ENCODE peak calls at places on chromosomes 2 and 18, in nine cellular contexts. W, R, I, Z, B, F, M, A and X are unnamed samples.

GRCh38 chr18:48636436-48636835 is 97.6 kb downstream of the CTIF start:
- DNase-seq in I (no peak), R (no peak), W (no peak), F (no peak), Z (no peak), A (no peak), B (no peak), M (no peak), X (no peak)

GRCh38 chr18:22813648-22814328 is 119.3 kb upstream of the RBBP8 start:
- DNase-seq in M (no peak), B (no peak), W (no peak), A (peak; percentile 41), I (no peak), R (no peak), Z (peak; percentile 54), F (peak; percentile 33), X (peak; percentile 36)

GRCh38 chr18:75064513-75064905 is 144.4 kb downstream of the PTGR3 start:
- DNase-seq in F (no peak), Z (no peak), A (no peak), R (no peak), B (no peak), M (no peak), I (no peak), W (no peak), X (no peak)

GRCh38 chr2:182144780-182145170 is 159.1 kb downstream of the PPP1R1C start:
- DNase-seq in I (no peak), A (no peak), W (no peak), M (no peak), R (no peak), Z (peak; percentile 20), B (no peak), F (no peak), X (no peak)

GRCh38 chr2:60394467-60394866 is 159.0 kb downstream of the BCL11A start:
- DNase-seq in W (no peak), B (no peak), I (no peak), M (no peak), A (no peak), F (no peak), Z (no peak), R (no peak), X (no peak)

GRCh38 chr2:186980787-186981550 is 132.0 kb upstream of the ZSWIM2 start:
- DNase-seq in I (no peak), R (no peak), B (no peak), A (no peak), F (no peak), W (no peak), M (no peak), Z (no peak), X (no peak)

GRCh38 chr2:215843579-215843978 is 169.8 kb downstream of the MREG start:
- DNase-seq in Z (no peak), A (no peak), F (no peak), R (no peak), I (no peak), B (peak; percentile 73), W (no peak), M (no peak), X (no peak)

GRCh38 chr2:68423966-68424650 is 43.0 kb downstream of the FBXO48 start:
- DNase-seq in R (peak; percentile 47), I (no peak), M (no peak), F (peak; percentile 81), B (no peak), Z (no peak), W (no peak), A (no peak), X (peak; percentile 57)

GRCh38 chr2:98801930-98802329 is 71.0 kb upstream of the MGAT4A start:
- DNase-seq in R (no peak), B (no peak), F (no peak), W (no peak), I (no peak), M (no peak), Z (no peak), A (no peak), X (no peak)

GRCh38 chr2:240886678-240887574 is 9.0 kb downstream of the MAB21L4 start:
- DNase-seq in W (no peak), I (no peak), Z (no peak), A (no peak), R (no peak), M (no peak), B (no peak), F (no peak), X (no peak)

GRCh38 chr2:136727973-136728699 is 37.2 kb upstream of the THSD7B start:
- DNase-seq in R (no peak), M (no peak), Z (no peak), B (no peak), W (no peak), A (no peak), I (no peak), F (no peak), X (no peak)

GRCh38 chr18:13436596-13436995 is 218.0 kb downstream of the LDLRAD4 start:
- DNase-seq in F (no peak), R (no peak), Z (no peak), B (no peak), I (no peak), W (no peak), A (no peak), M (no peak), X (no peak)

GRCh38 chr2:239609583-239610310 is 208.9 kb upstream of the HDAC4 start:
- DNase-seq in I (no peak), F (no peak), R (no peak), Z (no peak), M (no peak), B (no peak), W (no peak), A (no peak), X (no peak)

GRCh38 chr2:51650769-51651168 is 618.8 kb upstream of the NRXN1 start:
- DNase-seq in A (no peak), B (no peak), M (no peak), W (no peak), R (no peak), F (no peak), Z (no peak), I (no peak), X (no peak)

GRCh38 chr18:56738184-56738583 is 87.0 kb downstream of the WDR7 start:
- DNase-seq in W (no peak), F (no peak), R (no peak), A (no peak), I (no peak), Z (no peak), M (no peak), B (no peak), X (no peak)
- TF ChIP-seq CTCF in W (no peak), F (no peak), R (no peak), A (no peak), I (no peak), Z (no peak), M (no peak), B (no peak), X (no peak)

GRCh38 chr2:100703744-100704143 is 116.2 kb upstream of the NPAS2 start:
- DNase-seq in Z (no peak), B (no peak), R (no peak), A (no peak), W (no peak), M (no peak), F (no peak), I (no peak), X (no peak)
- TF ChIP-seq CTCF in Z (no peak), B (no peak), R (no peak), A (no peak), W (no peak), M (no peak), F (no peak), I (no peak), X (no peak)

DNA sequence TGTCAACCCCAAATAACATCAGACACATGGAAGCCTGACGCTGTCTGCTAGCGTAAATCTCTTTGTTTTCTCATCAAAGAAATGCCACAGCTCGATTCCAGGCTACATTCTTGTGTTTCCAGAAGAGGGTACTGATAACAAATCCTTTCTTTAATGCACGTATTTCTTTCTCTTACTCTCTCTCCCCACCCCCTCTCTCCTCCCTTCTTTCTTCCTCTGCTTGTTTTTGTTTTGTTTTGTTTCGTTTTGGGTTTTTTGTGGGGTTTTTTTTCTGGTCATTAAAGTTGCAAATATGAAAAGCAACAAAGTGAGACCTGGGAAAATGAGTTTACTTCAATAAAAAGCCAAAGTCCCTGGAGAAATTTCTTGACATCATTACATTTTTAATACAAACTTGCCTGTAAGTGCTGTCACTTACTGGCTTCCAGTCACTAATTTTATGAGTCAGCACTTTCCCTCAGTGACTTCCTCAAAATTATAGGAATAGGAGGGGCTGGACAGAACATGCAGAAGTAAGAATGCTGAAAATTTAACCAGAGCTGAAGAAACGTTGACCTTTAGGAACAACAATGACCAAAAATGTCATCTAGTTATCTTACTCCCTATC is 106.7 kb upstream of the NABP1 start:
- DNase-seq in R (no peak), A (no peak), F (peak; percentile 31), Z (no peak), W (no peak), I (no peak), B (no peak), M (no peak), X (peak; percentile 29)
- TF ChIP-seq CTCF in R (peak; percentile 23), A (peak; percentile 31), F (peak; percentile 62), Z (peak; percentile 37), W (no peak), I (no peak), B (no peak), M (no peak), X (no peak)

GRCh38 chr2:85152895-85153294 is 19.7 kb downstream of the TCF7L1 start:
- DNase-seq in F (no peak), B (no peak), I (no peak), W (no peak), M (no peak), A (no peak), R (no peak), Z (no peak), X (no peak)

GRCh38 chr2:85143463-85144082 is 10.4 kb downstream of the TCF7L1 start:
- DNase-seq in R (no peak), Z (no peak), M (no peak), B (no peak), A (no peak), W (no peak), F (no peak), I (no peak), X (no peak)

GRCh38 chr2:85145116-85145820 is 12.1 kb downstream of the TCF7L1 start:
- DNase-seq in R (no peak), F (no peak), Z (no peak), A (no peak), M (no peak), W (no peak), B (no peak), I (no peak), X (no peak)

GRCh38 chr2:85151026-85151425 is 17.8 kb downstream of the TCF7L1 start:
- DNase-seq in F (no peak), M (no peak), W (no peak), B (no peak), Z (no peak), R (no peak), A (no peak), I (no peak), X (no peak)

DNA sequence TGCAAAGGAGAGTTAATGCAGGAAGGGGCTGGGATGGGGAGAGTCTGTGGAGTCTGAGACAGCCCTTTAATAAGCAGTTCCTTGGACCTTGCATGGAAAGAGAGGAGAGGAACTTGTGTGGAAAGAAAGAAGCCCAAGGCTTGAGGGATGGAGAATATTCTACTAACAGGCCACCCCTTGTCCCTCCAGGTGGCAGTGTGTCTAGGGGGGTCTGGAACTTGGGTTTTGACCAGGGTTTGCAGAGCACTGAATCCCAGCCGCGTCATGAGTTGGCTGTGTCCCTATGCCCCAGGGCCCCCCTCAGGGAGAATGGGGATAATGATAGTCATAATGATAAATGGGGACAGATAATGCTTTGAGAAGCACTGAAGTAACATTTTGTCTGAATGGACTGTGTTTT is 15.0 kb downstream of the TCF7L1 start:
- DNase-seq in I (no peak), Z (no peak), M (no peak), F (no peak), W (no peak), B (no peak), R (no peak), A (no peak), X (no peak)
- TF ChIP-seq CTCF in I (no peak), Z (no peak), M (no peak), F (no peak), W (no peak), B (no peak), R (no peak), A (no peak), X (no peak)